ENCODE peak calls at places on chromosomes 11 and 22, in nine cellular contexts. W is GM12865, K is PC-3, Y is skeletal muscle cell, Z is LoVo, O is brain microvascular endothelial cell, M is stomach, U is NCI-H1930, C is fibroblast of mammary gland. A is an unnamed sample.

GRCh38 chr22:45538284-45538683 is 35.6 kb downstream of the FBLN1 start:
- DNase-seq in W (no peak), K (no peak), Y (no peak), Z (no peak), O (no peak), M (no peak), U (no peak), C (no peak), A (no peak)

GRCh38 chr11:80872116-80872728 is 1431.4 kb upstream of the TENM4 start:
- DNase-seq in W (peak; percentile 11), K (no peak), Y (no peak), Z (no peak), O (no peak), M (no peak), U (no peak), C (no peak), A (no peak)

GRCh38 chr11:33716236-33716635 is 15.6 kb upstream of the C11orf91 start:
- DNase-seq in W (peak; percentile 55), K (peak; percentile 65), Y (no peak), Z (no peak), O (no peak), M (no peak), U (no peak), C (peak; percentile 63), A (peak; percentile 41)

GRCh38 chr11:26820739-26821138 is 98.9 kb upstream of the SLC5A12 start:
- DNase-seq in W (no peak), K (no peak), Y (peak; percentile 65), Z (no peak), O (no peak), M (no peak), U (no peak), C (peak; percentile 93), A (peak; percentile 94)

GRCh38 chr22:39928556-39929401 is 27.9 kb downstream of the GRAP2 start:
- DNase-seq in W (no peak), K (no peak), Y (no peak), Z (no peak), O (no peak), M (no peak), U (no peak), C (no peak), A (no peak)

GRCh38 chr11:74321487-74322188 is 10.2 kb upstream of the P4HA3 start:
- DNase-seq in W (peak; percentile 54), K (peak; percentile 77), Y (no peak), Z (no peak), O (peak; percentile 49), M (no peak), U (peak; percentile 13), C (peak; percentile 82), A (peak; percentile 20)

GRCh38 chr11:597166-597725 is 18.5 kb downstream of the IRF7 start:
- DNase-seq in W (no peak), K (no peak), Y (no peak), Z (no peak), O (no peak), M (no peak), U (no peak), C (no peak), A (no peak)

GRCh38 chr11:119832536-119832935 is 103.5 kb upstream of the NECTIN1 start:
- DNase-seq in W (no peak), K (peak; percentile 6), Y (no peak), Z (no peak), O (peak; percentile 28), M (peak; percentile 65), U (no peak), C (peak; percentile 65), A (no peak)

GRCh38 chr11:12294613-12295012 is 82.8 kb upstream of the PARVA start:
- DNase-seq in W (no peak), K (no peak), Y (no peak), Z (no peak), O (no peak), M (peak; percentile 8), U (no peak), C (no peak), A (no peak)

GRCh38 chr11:129248618-129249017 is 56.5 kb upstream of the ARHGAP32 start:
- DNase-seq in W (no peak), K (peak; percentile 82), Y (no peak), Z (no peak), O (peak; percentile 32), M (no peak), U (no peak), C (peak; percentile 84), A (peak; percentile 84)

GRCh38 chr22:22709719-22710445 is 65.5 kb downstream of the GGTLC2 start:
- DNase-seq in W (no peak), K (peak; percentile 18), Y (no peak), Z (no peak), O (no peak), M (no peak), U (no peak), C (peak; percentile 48), A (no peak)

GRCh38 chr11:118045191-118045590 is 31.7 kb upstream of the TMPRSS4 start:
- DNase-seq in W (no peak), K (no peak), Y (no peak), Z (no peak), O (no peak), M (no peak), U (no peak), C (no peak), A (no peak)

GRCh38 chr11:19558189-19558986 is 154.2 kb upstream of the NAV2 start:
- DNase-seq in W (no peak), K (no peak), Y (no peak), Z (no peak), O (no peak), M (no peak), U (no peak), C (no peak), A (no peak)

GRCh38 chr11:122633219-122633829 is 22.2 kb upstream of the UBASH3B start:
- DNase-seq in W (peak; percentile 33), K (peak; percentile 85), Y (no peak), Z (peak; percentile 6), O (peak; percentile 71), M (no peak), U (no peak), C (peak; percentile 78), A (peak; percentile 81)

GRCh38 chr11:113593698-113594308 is 112.3 kb downstream of the TMPRSS5 start:
- DNase-seq in W (peak; percentile 63), K (no peak), Y (no peak), Z (no peak), O (no peak), M (no peak), U (no peak), C (no peak), A (no peak)

GRCh38 chr22:45226681-45227186 is 14.0 kb downstream of the KIAA0930 start:
- DNase-seq in W (no peak), K (peak; percentile 25), Y (no peak), Z (peak; percentile 34), O (no peak), M (peak; percentile 41), U (no peak), C (peak; percentile 13), A (no peak)

GRCh38 chr11:79055866-79056632 is 384.8 kb downstream of the TENM4 start:
- DNase-seq in W (no peak), K (no peak), Y (peak; percentile 22), Z (no peak), O (peak; percentile 20), M (no peak), U (no peak), C (peak; percentile 95), A (peak; percentile 5)

GRCh38 chr11:129803533-129803932 is 12.1 kb upstream of the TMEM45B start:
- DNase-seq in W (no peak), K (peak; percentile 46), Y (no peak), Z (peak; percentile 68), O (no peak), M (no peak), U (no peak), C (no peak), A (no peak)

GRCh38 chr11:94876645-94877445 is 96.5 kb downstream of the CWC15 start:
- DNase-seq in W (peak; percentile 46), K (peak; percentile 84), Y (peak; percentile 96), Z (peak; percentile 37), O (peak; percentile 98), M (no peak), U (no peak), C (peak; percentile 94), A (peak; percentile 99)

GRCh38 chr22:46827072-46827780 is 64.8 kb downstream of the TBC1D22A start:
- DNase-seq in W (no peak), K (no peak), Y (no peak), Z (no peak), O (no peak), M (no peak), U (no peak), C (no peak), A (no peak)

GRCh38 chr11:44945639-44946038 is 5.0 kb downstream of the TP53I11 start:
- DNase-seq in W (no peak), K (no peak), Y (no peak), Z (no peak), O (no peak), M (no peak), U (no peak), C (no peak), A (no peak)

GRCh38 chr22:24512043-24512442 is 16.9 kb downstream of the UPB1 start:
- DNase-seq in W (peak; percentile 15), K (no peak), Y (no peak), Z (no peak), O (no peak), M (no peak), U (no peak), C (no peak), A (no peak)

GRCh38 chr11:11270236-11270775 is 82.7 kb downstream of the CSNK2A3 start:
- DNase-seq in W (no peak), K (no peak), Y (no peak), Z (no peak), O (no peak), M (no peak), U (no peak), C (no peak), A (no peak)

GRCh38 chr11:65133724-65134123 is 595 bp downstream of the SYVN1 start:
- DNase-seq in W (no peak), K (no peak), Y (no peak), Z (no peak), O (no peak), M (peak; percentile 46), U (no peak), C (peak; percentile 47), A (no peak)

GRCh38 chr11:125371451-125371935 is 124.6 kb downstream of the FEZ1 start:
- DNase-seq in W (no peak), K (no peak), Y (no peak), Z (no peak), O (no peak), M (no peak), U (no peak), C (no peak), A (no peak)

GRCh38 chr22:24146791-24147353 is 34.4 kb upstream of the SUSD2 start:
- DNase-seq in W (no peak), K (no peak), Y (peak; percentile 42), Z (no peak), O (peak; percentile 29), M (no peak), U (no peak), C (peak; percentile 77), A (peak; percentile 72)

GRCh38 chr22:45857519-45857918 is 119.4 kb downstream of the WNT7B start:
- DNase-seq in W (no peak), K (no peak), Y (no peak), Z (no peak), O (no peak), M (peak; percentile 15), U (no peak), C (no peak), A (no peak)

GRCh38 chr22:33274214-33274828 is 216.1 kb upstream of the SYN3 start:
- DNase-seq in W (peak; percentile 85), K (no peak), Y (no peak), Z (peak; percentile 4), O (no peak), M (no peak), U (no peak), C (peak; percentile 35), A (no peak)

A was measured in HCEC 1CT.